ENCODE peak calls at places on chromosomes 7 and 10, in five cellular contexts. O is NCI-H1694; F is SW480; L is AG08395; R is naive thymus-derived CD8-positive, alpha-beta T cell. N is an unnamed sample.

GRCh38 chr7:33534830-33535229 is 370.5 kb upstream of the BMPER start:
- DNase-seq in O (no peak), F (no peak), L (no peak), R (no peak), N (no peak)

GRCh38 chr10:77070892-77071595 is 566.6 kb downstream of the KCNMA1 start:
- DNase-seq in O (no peak), F (no peak), L (no peak), R (no peak), N (no peak)

GRCh38 chr7:44072364-44073231 is 7.2 kb upstream of the PGAM2 start:
- DNase-seq in O (peak; percentile 12), F (peak; percentile 85), L (peak; percentile 89), R (peak; percentile 39), N (no peak)

GRCh38 chr7:55438085-55438764 is 73.1 kb downstream of the LANCL2 start:
- DNase-seq in O (no peak), F (no peak), L (no peak), R (no peak), N (no peak)

GRCh38 chr10:133418289-133418993 is 6.0 kb downstream of the SPRN start:
- DNase-seq in O (no peak), F (no peak), L (no peak), R (no peak), N (no peak)

GRCh38 chr7:131625817-131626372 is 69.5 kb upstream of the PODXL start:
- DNase-seq in O (no peak), F (peak; percentile 40), L (peak; percentile 92), R (no peak), N (no peak)

GRCh38 chr7:1651897-1652296 is 18.2 kb upstream of the ELFN1 start:
- DNase-seq in O (no peak), F (no peak), L (no peak), R (no peak), N (no peak)

GRCh38 chr7:103989200-103989784 is at the start of gene RELN:
- DNase-seq in O (peak; percentile 46), F (peak; percentile 18), L (peak; percentile 10), R (no peak), N (no peak)

GRCh38 chr7:4189151-4189570 is 492.9 kb upstream of the FOXK1 start:
- DNase-seq in O (peak; percentile 92), F (peak; percentile 54), L (no peak), R (no peak), N (no peak)

GRCh38 chr7:41582116-41582515 is 120.8 kb downstream of the INHBA start:
- DNase-seq in O (no peak), F (no peak), L (no peak), R (no peak), N (no peak)

GRCh38 chr10:101214446-101215396 is 14.5 kb downstream of the LBX1 start:
- DNase-seq in O (peak; percentile 67), F (peak; percentile 55), L (peak; percentile 65), R (peak; percentile 74), N (peak; percentile 41)